ENCODE peak calls at places on chromosomes 4 and X, in six cellular contexts. L is activated T-cell treated with anti-CD3 and anti-CD28 coated beads for 48 hours, J is RPMI7951, R is SK-MEL-5, E is HFF-Myc, T is stomach. V is an unnamed sample.

GRCh38 chrX:153706799-153707198 is 17.4 kb downstream of the BCAP31 start:
- DNase-seq in L (no peak), J (no peak), R (no peak), E (no peak), T (no peak), V (no peak)

GRCh38 chr4:128525939-128526630 is 238.5 kb upstream of the PGRMC2 start:
- DNase-seq in L (no peak), J (no peak), R (no peak), E (no peak), T (no peak), V (no peak)

GRCh38 chr4:2800691-2801596 is 8.1 kb downstream of the SH3BP2 start:
- DNase-seq in L (no peak), J (peak), R (no peak), E (no peak), T (peak), V (no peak)

GRCh38 chrX:41514179-41514578 is 67.0 kb downstream of the NYX start:
- DNase-seq in L (no peak), J (no peak), R (no peak), E (no peak), T (no peak), V (no peak)

GRCh38 chrX:20479896-20480295 is 213.2 kb upstream of the RPS6KA3 start:
- DNase-seq in L (no peak), J (no peak), R (no peak), E (no peak), T (no peak), V (no peak)

GRCh38 chr4:12389604-12390003 is 960.9 kb upstream of the HS3ST1 start:
- DNase-seq in L (no peak), J (no peak), R (no peak), E (no peak), T (no peak), V (no peak)

GRCh38 chrX:119502727-119503483 is 34.7 kb downstream of the SLC25A5 start:
- DNase-seq in L (no peak), J (no peak), R (peak), E (no peak), T (peak), V (no peak)

GRCh38 chr4:122584517-122584916 is 36.3 kb downstream of the IL21 start:
- DNase-seq in L (no peak), J (peak), R (peak), E (no peak), T (no peak), V (peak)

GRCh38 chr4:67037489-67037888 is 507.8 kb downstream of the CENPC start:
- DNase-seq in L (no peak), J (no peak), R (no peak), E (no peak), T (no peak), V (no peak)

GRCh38 chr4:3239342-3239741 is 9.6 kb upstream of the MSANTD1 start:
- DNase-seq in L (no peak), J (no peak), R (no peak), E (no peak), T (no peak), V (no peak)

GRCh38 chrX:134764202-134764785 is 106.0 kb upstream of the PLAC1 start:
- DNase-seq in L (no peak), J (peak), R (peak), E (no peak), T (no peak), V (no peak)

GRCh38 chr4:1345905-1346780 is 865 bp upstream of the UVSSA start:
- DNase-seq in L (peak), J (peak), R (peak), E (no peak), T (peak), V (no peak)

GRCh38 chrX:139920306-139920705 is 12.5 kb downstream of the ATP11C start:
- DNase-seq in L (no peak), J (no peak), R (no peak), E (no peak), T (no peak), V (no peak)

GRCh38 chr4:24743931-24744330 is 51.4 kb upstream of the SOD3 start:
- DNase-seq in L (no peak), J (no peak), R (no peak), E (no peak), T (no peak), V (no peak)

GRCh38 chr4:173930329-173930967 is 353.0 kb downstream of the FBXO8 start:
- DNase-seq in L (no peak), J (no peak), R (peak), E (no peak), T (no peak), V (no peak)

GRCh38 chr4:127141857-127142256 is 490.9 kb upstream of the INTU start:
- DNase-seq in L (no peak), J (peak), R (no peak), E (no peak), T (no peak), V (no peak)

GRCh38 chrX:98956014-98956413 is 1454.1 kb downstream of the PCDH19 start:
- DNase-seq in L (no peak), J (no peak), R (peak), E (no peak), T (no peak), V (no peak)

GRCh38 chr4:16225996-16226815 is at the start of gene TAPT1:
- DNase-seq in L (peak), J (peak), R (peak), E (no peak), T (peak), V (peak)

GRCh38 chr4:155566241-155566823 is 100.3 kb upstream of the GUCY1A1 start:
- DNase-seq in L (no peak), J (peak), R (no peak), E (no peak), T (no peak), V (no peak)

GRCh38 chrX:41542151-41542935 is 95.2 kb downstream of the NYX start:
- DNase-seq in L (no peak), J (no peak), R (no peak), E (no peak), T (no peak), V (no peak)

GRCh38 chrX:129945131-129945530 is 37.3 kb upstream of the BCORL1 start:
- DNase-seq in L (no peak), J (no peak), R (no peak), E (no peak), T (no peak), V (no peak)

GRCh38 chrX:20863649-20864048 is 510.6 kb upstream of the CNKSR2 start:
- DNase-seq in L (no peak), J (no peak), R (no peak), E (no peak), T (no peak), V (no peak)

GRCh38 chrX:63746278-63746677 is 38.7 kb downstream of the ARHGEF9 start:
- DNase-seq in L (no peak), J (no peak), R (no peak), E (no peak), T (no peak), V (peak)

GRCh38 chr4:3384391-3384770 is 57.4 kb upstream of the HGFAC start:
- DNase-seq in L (no peak), J (no peak), R (no peak), E (no peak), T (no peak), V (no peak)

GRCh38 chr4:79150820-79151416 is 174.9 kb downstream of the NAA11 start:
- DNase-seq in L (no peak), J (no peak), R (no peak), E (no peak), T (no peak), V (no peak)

GRCh38 chr4:137312257-137312656 is 220.0 kb downstream of the PCDH18 start:
- DNase-seq in L (no peak), J (peak), R (no peak), E (no peak), T (no peak), V (no peak)